ENCODE peak calls at places on chromosomes 13 and 19, in six cellular contexts. D is A549, T is HepG2, G is SK-N-SH, R is H1, B is K562. N is an unnamed sample.

GRCh38 chr19:32337176-32337808 is 8.1 kb upstream of the ZNF507 start:
- DNase-seq in D (no peak), T (peak; percentile 27), G (no peak), R (no peak), B (no peak), N (no peak)

GRCh38 chr19:28065026-28065425 is 1147.9 kb downstream of the UQCRFS1 start:
- DNase-seq in D (no peak), T (no peak), G (no peak), R (no peak), B (no peak), N (no peak)

GRCh38 chr13:109362606-109363005 is 423.8 kb downstream of the IRS2 start:
- DNase-seq in D (no peak), T (no peak), G (peak; percentile 31), R (no peak), B (no peak), N (no peak)

GRCh38 chr13:76672422-76672821 is 213.8 kb downstream of the KCTD12 start:
- DNase-seq in D (no peak), T (no peak), G (no peak), R (no peak), B (no peak), N (no peak)

GRCh38 chr19:13849991-13850909 is 26.7 kb upstream of the NANOS3 start:
- DNase-seq in D (no peak), T (peak; percentile 53), G (peak; percentile 89), R (peak; percentile 88), B (peak; percentile 86), N (no peak)

GRCh38 chr19:33438016-33438671 is 64.6 kb downstream of the CEBPG start:
- DNase-seq in D (peak; percentile 48), T (no peak), G (peak; percentile 89), R (no peak), B (no peak), N (no peak)

GRCh38 chr13:112880976-112881540 is 88.0 kb upstream of the MCF2L start:
- DNase-seq in D (no peak), T (no peak), G (no peak), R (no peak), B (no peak), N (no peak)

GRCh38 chr13:67228909-67229308 is 1.2 kb downstream of the PCDH9 start:
- DNase-seq in D (no peak), T (no peak), G (no peak), R (no peak), B (no peak), N (no peak)

GRCh38 chr13:85816413-85816812 is 17.2 kb upstream of the SLITRK6 start:
- DNase-seq in D (no peak), T (no peak), G (no peak), R (no peak), B (no peak), N (no peak)

GRCh38 chr19:51727349-51727880 is 3.6 kb upstream of the HAS1 start:
- DNase-seq in D (no peak), T (no peak), G (no peak), R (no peak), B (no peak), N (no peak)

GRCh38 chr19:33245948-33246728 is 20.5 kb upstream of the SLC7A10 start:
- DNase-seq in D (no peak), T (no peak), G (peak; percentile 38), R (peak; percentile 73), B (no peak), N (no peak)

GRCh38 chr13:95323930-95324662 is 22.8 kb upstream of the ABCC4 start:
- DNase-seq in D (no peak), T (no peak), G (peak; percentile 80), R (no peak), B (no peak), N (no peak)

GRCh38 chr13:21326155-21327030 is 132.7 kb downstream of the ZDHHC20 start:
- DNase-seq in D (no peak), T (no peak), G (peak; percentile 70), R (peak; percentile 83), B (no peak), N (no peak)

GRCh38 chr13:27041341-27041740 is 130.3 kb downstream of the USP12 start:
- DNase-seq in D (no peak), T (no peak), G (no peak), R (no peak), B (no peak), N (no peak)

GRCh38 chr13:96519380-96519779 is 429.5 kb downstream of the HS6ST3 start:
- DNase-seq in D (no peak), T (no peak), G (no peak), R (no peak), B (no peak), N (no peak)

GRCh38 chr13:57418067-57418677 is 213.4 kb upstream of the PCDH17 start:
- DNase-seq in D (no peak), T (no peak), G (no peak), R (no peak), B (no peak), N (no peak)
- TF ChIP-seq CHD2 in D (no peak), T (no peak), G (no peak), R (no peak), B (no peak), N (no peak)

GRCh38 chr13:44050450-44051063 is 170.9 kb downstream of the LACC1 start:
- DNase-seq in D (no peak), T (peak; percentile 7), G (peak; percentile 33), R (no peak), B (peak; percentile 4), N (no peak)

GRCh38 chr13:44051405-44051804 is 171.7 kb downstream of the LACC1 start:
- DNase-seq in D (no peak), T (no peak), G (no peak), R (no peak), B (no peak), N (no peak)

GRCh38 chr13:44051923-44052322 is 172.2 kb downstream of the LACC1 start:
- DNase-seq in D (peak; percentile 5), T (no peak), G (no peak), R (no peak), B (no peak), N (no peak)

GRCh38 chr13:44054525-44054924 is 174.8 kb downstream of the LACC1 start:
- DNase-seq in D (no peak), T (no peak), G (no peak), R (no peak), B (no peak), N (no peak)

DNA sequence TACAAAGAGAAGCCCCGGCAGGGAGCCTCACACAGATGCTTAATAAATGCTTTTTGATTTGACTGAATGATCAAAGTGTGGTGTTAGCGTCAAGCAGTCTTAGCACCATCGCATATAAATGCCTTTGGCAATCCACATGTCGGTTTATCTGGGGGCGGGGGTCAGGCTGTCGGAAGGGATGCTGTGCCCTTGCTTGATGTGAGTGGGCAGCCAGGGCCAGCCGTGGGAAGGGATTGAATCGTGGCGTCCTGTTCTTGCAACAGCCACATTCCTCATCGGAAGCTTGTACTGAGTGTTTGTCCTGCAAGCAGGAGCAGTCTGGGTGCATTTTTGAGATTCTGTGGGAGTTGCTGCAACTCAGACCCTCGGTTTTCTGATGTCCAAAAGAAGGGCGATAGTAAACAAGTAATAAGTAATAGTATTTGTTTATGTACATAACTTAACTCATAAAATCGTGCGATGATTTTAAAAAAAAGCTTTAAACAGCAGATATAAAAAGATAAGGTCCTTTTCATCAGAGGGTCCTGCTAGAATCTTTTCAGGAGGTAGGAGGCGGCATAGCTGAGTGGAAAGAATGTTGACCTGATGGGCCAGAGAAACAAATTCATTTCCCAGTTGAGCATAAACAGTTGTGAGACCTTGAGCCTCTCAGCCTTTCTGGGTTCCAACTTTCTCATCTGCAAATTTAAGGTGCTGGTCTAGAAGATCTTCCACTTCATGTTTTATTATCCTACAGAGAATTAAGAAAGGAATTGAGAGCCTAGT is 173.3 kb downstream of the LACC1 start:
- DNase-seq in D (no peak), T (no peak), G (no peak), R (peak; percentile 49), B (no peak), N (no peak)
- TF ChIP-seq CHD2 in D (no peak), T (no peak), G (no peak), R (no peak), B (no peak), N (no peak)

GRCh38 chr13:47564041-47564440 is 437.0 kb downstream of the SUCLA2 start:
- DNase-seq in D (no peak), T (peak; percentile 5), G (no peak), R (peak; percentile 50), B (no peak), N (no peak)
- TF ChIP-seq CHD2 in D (no peak), T (no peak), G (no peak), R (no peak), B (no peak), N (no peak)

GRCh38 chr19:2079865-2080301 is 16.2 kb downstream of the MOB3A start:
- DNase-seq in D (no peak), T (no peak), G (peak; percentile 26), R (no peak), B (no peak), N (no peak)

GRCh38 chr19:2083174-2083854 is 12.8 kb downstream of the MOB3A start:
- DNase-seq in D (no peak), T (no peak), G (peak; percentile 23), R (no peak), B (no peak), N (no peak)

GRCh38 chr19:2080336-2080988 is 15.7 kb downstream of the MOB3A start:
- DNase-seq in D (no peak), T (no peak), G (peak; percentile 3), R (no peak), B (no peak), N (no peak)

GRCh38 chr19:2079076-2079864 is 16.9 kb downstream of the MOB3A start:
- DNase-seq in D (no peak), T (no peak), G (peak; percentile 10), R (no peak), B (no peak), N (no peak)

GRCh38 chr19:2081873-2082810 is 14.0 kb downstream of the MOB3A start:
- DNase-seq in D (no peak), T (no peak), G (peak; percentile 28), R (no peak), B (no peak), N (no peak)
- TF ChIP-seq CHD2 in D (no peak), T (no peak), G (no peak), R (no peak), B (no peak), N (peak; percentile 11)

GRCh38 chr19:10624585-10624984 is 768 bp upstream of the SLC44A2 start:
- DNase-seq in D (no peak), T (no peak), G (no peak), R (no peak), B (no peak), N (no peak)

GRCh38 chr19:10625003-10625761 is at the start of gene SLC44A2:
- DNase-seq in D (peak; percentile 46), T (no peak), G (peak; percentile 93), R (peak; percentile 90), B (peak; percentile 21), N (no peak)

GRCh38 chr19:10620786-10621185 is 4.6 kb upstream of the SLC44A2 start:
- DNase-seq in D (no peak), T (no peak), G (no peak), R (no peak), B (no peak), N (no peak)

GRCh38 chr19:10621966-10622365 is 3.4 kb upstream of the SLC44A2 start:
- DNase-seq in D (no peak), T (no peak), G (no peak), R (no peak), B (no peak), N (no peak)

DNA sequence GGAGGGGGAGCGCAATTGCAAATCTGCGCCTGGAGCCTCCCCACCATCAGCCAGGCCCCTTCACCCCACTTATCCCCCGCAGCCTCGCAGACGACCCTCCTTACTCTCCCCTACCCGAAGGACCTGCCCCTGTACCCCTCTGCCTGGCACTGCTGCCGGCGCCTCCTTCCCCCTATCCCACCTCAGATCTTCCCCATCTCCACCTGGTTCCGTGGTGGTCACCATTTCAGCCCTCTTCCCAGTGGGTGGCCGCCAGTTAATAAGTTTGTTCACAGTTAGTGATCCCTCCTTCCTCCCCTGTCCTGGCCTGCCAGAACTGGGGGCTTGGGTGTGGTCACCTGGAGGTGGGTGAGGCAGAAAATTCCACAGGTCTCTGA is 397 bp downstream of the SLC44A2 start:
- DNase-seq in D (no peak), T (no peak), G (no peak), R (no peak), B (no peak), N (no peak)
- TF ChIP-seq CHD2 in D (no peak), T (no peak), G (no peak), R (no peak), B (no peak), N (no peak)